ENCODE peak calls at places on chromosome 16, in six cellular contexts. F is left ventricle myocardium superior; C is stimulated activated CD4-positive, alpha-beta T cell treated with anti-CD3 and anti-CD28 coated beads, TNF-alpha, amount 100 ng/mL, for 1 hour; P is coronary artery; A is T-helper 2 cell; O is activated CD8-positive, alpha-beta memory T cell treated with anti-CD3 and anti-CD28 coated beads for 1 hour. Y is an unnamed sample.

GRCh38 chr16:17347624-17348023 is 123.1 kb downstream of the XYLT1 start:
- DNase-seq in A (no peak), O (no peak), C (no peak), F (peak; percentile 78), P (no peak), Y (no peak)

GRCh38 chr16:89502319-89502843 is 5.8 kb upstream of the SPG7 start:
- DNase-seq in A (no peak), O (no peak), C (no peak), F (no peak), P (no peak), Y (peak; percentile 89)

GRCh38 chr16:84959784-84960417 is 51.4 kb downstream of the ZDHHC7 start:
- DNase-seq in P (no peak), A (no peak), F (no peak), O (no peak), C (no peak), Y (no peak)

GRCh38 chr16:48350716-48351115 is 34.5 kb downstream of the SIAH1 start:
- DNase-seq in C (no peak), F (no peak), A (no peak), P (no peak), O (no peak), Y (no peak)

GRCh38 chr16:87895641-87896141 is 26.4 kb upstream of the SLC7A5 start:
- DNase-seq in P (no peak), A (peak; percentile 75), F (no peak), C (peak; percentile 57), O (peak; percentile 46), Y (peak; percentile 46)

GRCh38 chr16:35214840-35215239 is 1755.4 kb downstream of the TP53TG3F start:
- DNase-seq in O (no peak), A (no peak), F (no peak), P (no peak), C (no peak), Y (no peak)

GRCh38 chr16:29811170-29811895 is 660 bp upstream of the PRRT2 start:
- DNase-seq in C (no peak), F (peak; percentile 98), P (peak; percentile 99), A (peak; percentile 77), O (peak; percentile 45), Y (peak; percentile 96)

GRCh38 chr16:27847030-27847550 is 216.4 kb downstream of the GSG1L start:
- DNase-seq in C (no peak), O (no peak), A (no peak), F (no peak), P (no peak), Y (peak; percentile 21)

GRCh38 chr16:28110479-28110878 is 47.0 kb upstream of the GSG1L start:
- DNase-seq in C (no peak), O (no peak), F (no peak), A (no peak), P (no peak), Y (no peak)

GRCh38 chr16:87183647-87184046 is 133.5 kb downstream of the C16orf95 start:
- DNase-seq in P (no peak), A (no peak), O (no peak), C (no peak), F (no peak), Y (no peak)

GRCh38 chr16:67961551-67961957 is 6.9 kb downstream of the SLC12A4 start:
- DNase-seq in F (peak; percentile 71), C (no peak), P (no peak), A (no peak), O (no peak), Y (no peak)

GRCh38 chr16:77553130-77553529 is 118.3 kb upstream of the ADAMTS18 start:
- DNase-seq in C (no peak), F (no peak), A (no peak), O (no peak), P (no peak), Y (no peak)

Y was measured in Peyer's patch.